ENCODE peak calls at places on chromosomes 2 and 18, in five cellular contexts. W, I, T, E and S are unnamed samples.

GRCh38 chr2:240216197-240216596 is 75.7 kb upstream of the OTOS start:
- DNase-seq in W (no peak), I (no peak), T (no peak), E (peak; percentile 9), S (no peak)

GRCh38 chr2:237492137-237492890 is 5.3 kb downstream of the MLPH start:
- DNase-seq in W (no peak), I (no peak), T (no peak), E (no peak), S (no peak)

GRCh38 chr18:33184918-33185317 is 255.6 kb downstream of the CCDC178 start:
- DNase-seq in W (no peak), I (no peak), T (no peak), E (no peak), S (no peak)

GRCh38 chr2:234245945-234246344 is 195.4 kb downstream of the SPP2 start:
- DNase-seq in W (peak; percentile 96), I (peak; percentile 72), T (no peak), E (no peak), S (no peak)

GRCh38 chr18:70154591-70155194 is 50.8 kb downstream of the RTTN start:
- DNase-seq in W (peak; percentile 94), I (peak; percentile 72), T (no peak), E (no peak), S (no peak)

GRCh38 chr2:35160871-35161270 is 1194.7 kb upstream of the CRIM1 start:
- DNase-seq in W (no peak), I (no peak), T (no peak), E (no peak), S (no peak)

GRCh38 chr2:133607679-133608078 is 39.4 kb upstream of the NCKAP5 start:
- DNase-seq in W (peak; percentile 95), I (peak; percentile 72), T (no peak), E (no peak), S (no peak)

GRCh38 chr2:98258906-98259305 is 87.3 kb upstream of the CNGA3 start:
- DNase-seq in W (no peak), I (no peak), T (no peak), E (no peak), S (no peak)

GRCh38 chr2:189628817-189629552 is 32.3 kb upstream of the ASNSD1 start:
- DNase-seq in W (no peak), I (no peak), T (no peak), E (no peak), S (no peak)

GRCh38 chr18:33837191-33837590 is 259.2 kb downstream of the ASXL3 start:
- DNase-seq in W (no peak), I (no peak), T (no peak), E (no peak), S (no peak)

GRCh38 chr2:215611609-215612386 is 175.9 kb upstream of the FN1 start:
- DNase-seq in W (no peak), I (no peak), T (no peak), E (no peak), S (no peak)

GRCh38 chr2:74658516-74658915 is 4.5 kb downstream of the SEMA4F start:
- DNase-seq in W (peak; percentile 91), I (no peak), T (no peak), E (no peak), S (no peak)

GRCh38 chr2:11071207-11071606 is 84.1 kb upstream of the SLC66A3 start:
- DNase-seq in W (peak; percentile 20), I (peak; percentile 3), T (no peak), E (no peak), S (no peak)

GRCh38 chr2:62944362-62944761 is 106.3 kb upstream of the OTX1 start:
- DNase-seq in W (no peak), I (no peak), T (no peak), E (no peak), S (no peak)

GRCh38 chr2:131488306-131489205 is 3.6 kb downstream of the MZT2A start:
- DNase-seq in W (no peak), I (no peak), T (no peak), E (no peak), S (no peak)

GRCh38 chr2:103991591-103991990 is 862.3 kb upstream of the POU3F3 start:
- DNase-seq in W (no peak), I (no peak), T (no peak), E (no peak), S (no peak)

GRCh38 chr18:51447351-51447896 is 249.9 kb upstream of the MEX3C start:
- DNase-seq in W (no peak), I (peak; percentile 17), T (no peak), E (no peak), S (no peak)

GRCh38 chr18:69752737-69753380 is 194.8 kb downstream of the CD226 start:
- DNase-seq in W (no peak), I (no peak), T (no peak), E (no peak), S (no peak)

GRCh38 chr2:903223-903900 is 47.3 kb upstream of the SNTG2 start:
- DNase-seq in W (no peak), I (no peak), T (no peak), E (no peak), S (no peak)

GRCh38 chr2:230924470-230925341 is at the start of gene GPR55:
- DNase-seq in W (no peak), I (no peak), T (peak; percentile 31), E (no peak), S (no peak)

GRCh38 chr2:146623771-146624170 is 1221.1 kb upstream of the ACVR2A start:
- DNase-seq in W (peak; percentile 67), I (no peak), T (no peak), E (no peak), S (no peak)

GRCh38 chr2:175597286-175597685 is 404.8 kb downstream of the LNPK start:
- DNase-seq in W (no peak), I (no peak), T (no peak), E (no peak), S (no peak)

GRCh38 chr2:63048367-63049171 is 2.1 kb upstream of the OTX1 start:
- DNase-seq in W (no peak), I (no peak), T (no peak), E (no peak), S (no peak)

GRCh38 chr2:186610785-186611184 is 20.9 kb downstream of the ITGAV start:
- DNase-seq in W (no peak), I (no peak), T (no peak), E (no peak), S (no peak)

GRCh38 chr2:147495741-147496140 is 349.1 kb upstream of the ACVR2A start:
- DNase-seq in W (no peak), I (no peak), T (no peak), E (no peak), S (no peak)

GRCh38 chr2:232142049-232142448 is 180.5 kb downstream of the DIS3L2 start:
- DNase-seq in W (peak; percentile 31), I (no peak), T (no peak), E (no peak), S (no peak)

GRCh38 chr2:159118115-159118858 is 149.8 kb downstream of the TANC1 start:
- DNase-seq in W (peak; percentile 88), I (peak; percentile 47), T (peak; percentile 84), E (peak; percentile 77), S (peak; percentile 73)

GRCh38 chr18:61159246-61159645 is 174.0 kb upstream of the CDH20 start:
- DNase-seq in W (no peak), I (no peak), T (no peak), E (no peak), S (no peak)

GRCh38 chr2:96102596-96103387 is 13.6 kb downstream of the ADRA2B start:
- DNase-seq in W (no peak), I (no peak), T (no peak), E (peak; percentile 9), S (no peak)

GRCh38 chr18:78728301-78729098 is 251.1 kb upstream of the SALL3 start:
- DNase-seq in W (no peak), I (no peak), T (no peak), E (no peak), S (no peak)

GRCh38 chr2:111148225-111148873 is 27.6 kb downstream of the BCL2L11 start:
- DNase-seq in W (no peak), I (no peak), T (no peak), E (no peak), S (no peak)

GRCh38 chr2:144453486-144454158 is 66.3 kb downstream of the ZEB2 start:
- DNase-seq in W (peak; percentile 50), I (no peak), T (no peak), E (no peak), S (no peak)

GRCh38 chr2:95305341-95306058 is 8.4 kb downstream of the KCNIP3 start:
- DNase-seq in W (no peak), I (no peak), T (no peak), E (no peak), S (no peak)

GRCh38 chr2:75828826-75829225 is 118.1 kb upstream of the GCFC2 start:
- DNase-seq in W (no peak), I (no peak), T (no peak), E (no peak), S (no peak)

GRCh38 chr2:135186054-135186453 is 134.0 kb downstream of the RAB3GAP1 start:
- DNase-seq in W (no peak), I (no peak), T (no peak), E (no peak), S (no peak)

GRCh38 chr2:234555616-234556249 is 58.9 kb upstream of the ARL4C start:
- DNase-seq in W (peak; percentile 48), I (no peak), T (peak; percentile 8), E (peak; percentile 34), S (no peak)